ENCODE peak calls at places on chromosomes 12 and 14, in six cellular contexts. G, Q, I, M, B and P are unnamed samples.
A peak's percentile ranks its signal among the peaks of the same experiment; 100 is the strongest.

GRCh38 chr12:20426191-20426590 is 57.9 kb downstream of the PDE3A start:
- DNase-seq in M (peak; percentile 18), G (no peak), I (no peak), B (peak; percentile 63), Q (no peak), P (no peak)

GRCh38 chr14:29030970-29031369 is 264.4 kb downstream of the FOXG1 start:
- DNase-seq in I (no peak), Q (no peak), G (no peak), B (no peak), M (no peak), P (no peak)

GRCh38 chr14:105085766-105086165 is 20.5 kb upstream of the GPR132 start:
- DNase-seq in G (no peak), Q (no peak), I (peak; percentile 44), M (no peak), B (no peak), P (no peak)

GRCh38 chr14:103103461-103104388 is 9.2 kb downstream of the EXOC3L4 start:
- DNase-seq in M (peak; percentile 71), I (no peak), G (peak; percentile 95), B (no peak), Q (no peak), P (no peak)

GRCh38 chr14:92615451-92615850 is 101.9 kb downstream of the RIN3 start:
- DNase-seq in G (no peak), Q (no peak), B (no peak), I (no peak), M (no peak), P (no peak)

GRCh38 chr14:57066887-57067513 is 201.7 kb downstream of the EXOC5 start:
- DNase-seq in B (no peak), Q (peak; percentile 41), I (no peak), M (peak; percentile 61), G (peak; percentile 52), P (peak; percentile 45)

GRCh38 chr12:55707841-55708694 is at the start of gene ITGA7:
- DNase-seq in B (peak; percentile 70), Q (peak; percentile 57), M (peak; percentile 64), I (no peak), G (no peak), P (peak; percentile 69)

GRCh38 chr12:632102-632696 is 31.0 kb downstream of the NINJ2 start:
- DNase-seq in B (no peak), Q (no peak), G (peak; percentile 98), I (no peak), M (peak; percentile 32), P (peak; percentile 56)

GRCh38 chr12:2862876-2863275 is 6.0 kb upstream of the TEX52 start:
- DNase-seq in B (no peak), I (no peak), M (no peak), Q (no peak), G (no peak), P (no peak)

GRCh38 chr14:80974338-80975078 is 19.1 kb downstream of the TSHR start:
- DNase-seq in Q (no peak), G (no peak), M (no peak), B (no peak), I (no peak), P (peak; percentile 23)

GRCh38 chr14:80681651-80682050 is 259.9 kb downstream of the CEP128 start:
- DNase-seq in Q (no peak), I (no peak), B (no peak), G (no peak), M (no peak), P (no peak)

GRCh38 chr12:70983692-70984091 is 63.2 kb upstream of the PTPRR start:
- DNase-seq in B (no peak), Q (no peak), M (no peak), I (no peak), G (no peak), P (no peak)

GRCh38 chr14:20409226-20409625 is 4.1 kb downstream of the TEP1 start:
- DNase-seq in B (no peak), I (no peak), M (no peak), Q (no peak), G (no peak), P (no peak)

GRCh38 chr12:52353766-52354165 is 13.5 kb downstream of the KRT85 start:
- DNase-seq in Q (no peak), M (no peak), G (no peak), I (peak; percentile 22), B (no peak), P (no peak)

GRCh38 chr12:11978985-11979384 is 91.8 kb upstream of the BCL2L14 start:
- DNase-seq in M (no peak), Q (no peak), I (no peak), B (no peak), G (no peak), P (no peak)

GRCh38 chr14:101408077-101408831 is 153.0 kb upstream of the DIO3 start:
- DNase-seq in Q (no peak), G (no peak), M (no peak), I (no peak), B (peak; percentile 67), P (no peak)

GRCh38 chr12:49190317-49190716 is 1.4 kb upstream of the TUBA1A start:
- DNase-seq in G (no peak), Q (peak; percentile 53), M (no peak), I (no peak), B (no peak), P (no peak)

GRCh38 chr12:11486623-11487444 is 91.5 kb upstream of the PRB2 start:
- DNase-seq in Q (peak; percentile 69), B (peak; percentile 64), M (peak; percentile 83), I (peak; percentile 60), G (peak; percentile 90), P (peak; percentile 68)

GRCh38 chr12:97159397-97159796 is 252.3 kb downstream of the NEDD1 start:
- DNase-seq in M (no peak), I (no peak), B (no peak), Q (no peak), G (no peak), P (no peak)

GRCh38 chr12:95548056-95548538 is 3.2 kb downstream of the USP44 start:
- DNase-seq in I (no peak), Q (no peak), G (no peak), B (peak; percentile 19), M (peak; percentile 39), P (peak; percentile 53)

GRCh38 chr12:32211769-32212156 is 105.1 kb downstream of the BICD1 start:
- DNase-seq in I (no peak), B (no peak), M (no peak), Q (no peak), G (no peak), P (no peak)

GRCh38 chr14:72721042-72721540 is 172.8 kb downstream of the DPF3 start:
- DNase-seq in Q (no peak), B (no peak), I (no peak), G (no peak), M (no peak), P (no peak)

GRCh38 chr12:106304001-106304421 is 1.5 kb downstream of the TCP11L2 start:
- DNase-seq in I (no peak), M (no peak), G (no peak), B (peak; percentile 24), Q (peak; percentile 68), P (peak; percentile 70)

GRCh38 chr12:123843912-123844748 is 82.0 kb downstream of the DNAH10 start:
- DNase-seq in I (no peak), B (no peak), M (no peak), G (no peak), Q (no peak), P (no peak)

GRCh38 chr12:6312529-6313325 is 2.2 kb downstream of the PLEKHG6 start:
- DNase-seq in I (peak; percentile 81), G (no peak), Q (no peak), B (no peak), M (peak; percentile 65), P (peak; percentile 77)

GRCh38 chr14:99205086-99205688 is 66.8 kb downstream of the BCL11B start:
- DNase-seq in G (no peak), M (no peak), I (no peak), Q (no peak), B (no peak), P (no peak)

GRCh38 chr12:14618990-14619389 is 51.3 kb upstream of the PLBD1 start:
- DNase-seq in Q (no peak), B (no peak), I (no peak), G (peak; percentile 37), M (peak; percentile 30), P (no peak)

GRCh38 chr14:99632410-99633035 is 12.4 kb upstream of the HHIPL1 start:
- DNase-seq in M (no peak), G (no peak), I (no peak), B (no peak), Q (no peak), P (no peak)

GRCh38 chr14:91357731-91358319 is 59.8 kb downstream of the CCDC88C start:
- DNase-seq in B (no peak), I (no peak), Q (no peak), M (no peak), G (no peak), P (no peak)

GRCh38 chr14:68146812-68147211 is 327.2 kb downstream of the RAD51B start:
- DNase-seq in M (peak; percentile 43), I (no peak), G (peak; percentile 80), B (no peak), Q (no peak), P (peak; percentile 69)

GRCh38 chr12:95151821-95152220 is 65.4 kb downstream of the FGD6 start:
- DNase-seq in Q (no peak), M (no peak), I (no peak), B (no peak), G (no peak), P (no peak)

GRCh38 chr14:69573841-69574265 is 818 bp downstream of the CCDC177 start:
- DNase-seq in M (no peak), G (no peak), I (no peak), B (no peak), Q (no peak), P (no peak)
- H3K4me3 ChIP-seq in M (no peak overlapping the region), G (peak overlapping the region; percentile 30), I (peak overlapping the region; percentile 37), B (no peak overlapping the region), Q (peak overlapping the region; percentile 54), P (no peak overlapping the region)

GRCh38 chr14:58354817-58355216 is 40.9 kb upstream of the TOMM20L start:
- DNase-seq in I (no peak), M (no peak), B (no peak), G (no peak), Q (no peak), P (no peak)
- TF ChIP-seq CTCF in I (no peak), M (no peak), B (no peak), G (no peak), Q (no peak), P (no peak)

DNA sequence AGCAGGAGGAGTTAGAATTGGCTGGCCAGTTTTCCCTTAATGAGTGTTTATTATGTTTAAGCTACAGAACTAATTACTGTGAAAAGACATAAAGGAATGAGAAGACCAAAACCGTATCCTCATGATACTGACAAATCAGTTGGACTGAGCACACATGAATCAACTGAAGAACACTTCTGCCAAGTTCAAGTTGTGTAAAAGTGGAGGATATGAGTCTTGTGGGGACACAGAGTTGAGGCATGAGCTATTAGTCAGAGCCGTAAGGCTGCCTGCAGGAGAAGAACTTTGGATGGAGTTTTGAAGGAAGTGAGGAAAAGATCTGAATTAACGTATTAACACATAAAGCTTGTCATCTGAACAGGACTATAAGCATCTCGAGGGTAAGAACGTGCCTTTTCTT is 43.1 kb downstream of the HMGA2 start:
- DNase-seq in B (no peak), I (no peak), G (no peak), Q (no peak), M (no peak), P (no peak)
- H3K4me3 ChIP-seq in B (no peak overlapping the region), I (no peak overlapping the region), G (no peak overlapping the region), Q (no peak overlapping the region), M (no peak overlapping the region), P (no peak overlapping the region)

DNA sequence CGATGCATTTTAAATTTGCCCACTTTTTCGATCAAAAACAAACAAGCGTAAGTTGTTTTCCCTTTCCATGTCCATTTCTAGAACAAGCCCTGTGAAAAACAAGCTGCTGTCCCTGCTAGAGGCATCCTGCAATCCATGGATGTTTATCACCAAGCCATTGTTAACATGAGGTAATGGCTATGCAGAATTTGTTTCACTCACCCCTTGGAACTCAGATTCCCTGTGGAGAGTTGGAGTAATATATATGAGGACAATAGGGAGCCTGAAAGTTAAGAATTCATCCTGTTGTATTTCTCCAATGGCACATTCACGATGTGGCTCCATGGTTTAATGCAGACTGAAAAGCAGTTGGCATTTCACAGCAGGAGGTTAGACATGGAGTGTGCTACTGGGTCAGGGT is 32.3 kb downstream of the GPR65 start:
- DNase-seq in I (no peak), M (no peak), B (no peak), G (no peak), Q (no peak), P (no peak)
- TF ChIP-seq CTCF in I (no peak), M (no peak), B (no peak), G (no peak), Q (no peak), P (no peak)